ENCODE peak calls at places on chromosomes 2 and 18, in seven cellular contexts. One of them, this sample, is unnamed.

GRCh38 chr18:76859474-76860339 is 37.4 kb downstream of the ZNF236 start:
- DNase-seq in SK-N-SH: no peak
- DNase-seq in HepG2: no peak
- DNase-seq in GM12878: peak; percentile 30
- DNase-seq in HCT116: no peak
- DNase-seq in H1: no peak
- DNase-seq in K562: no peak
- DNase-seq in this sample: no peak

GRCh38 chr2:73999881-74000597 is 15.3 kb downstream of the TET3 start:
- DNase-seq in HepG2: no peak
- DNase-seq in HCT116: no peak
- DNase-seq in SK-N-SH: no peak
- DNase-seq in GM12878: no peak
- DNase-seq in K562: no peak
- DNase-seq in H1: no peak
- DNase-seq in this sample: no peak

GRCh38 chr2:237575869-237576862 is 9.8 kb downstream of the PRLH start:
- DNase-seq in HepG2: no peak
- DNase-seq in K562: no peak
- DNase-seq in HCT116: no peak
- DNase-seq in SK-N-SH: no peak
- DNase-seq in GM12878: no peak
- DNase-seq in H1: no peak
- DNase-seq in this sample: no peak

GRCh38 chr18:62531078-62531477 is 8.3 kb downstream of the ZCCHC2 start:
- DNase-seq in SK-N-SH: no peak
- DNase-seq in K562: no peak
- DNase-seq in GM12878: no peak
- DNase-seq in HCT116: no peak
- DNase-seq in HepG2: no peak
- DNase-seq in H1: no peak
- DNase-seq in this sample: no peak

GRCh38 chr2:9335322-9335754 is 88.0 kb downstream of the ITGB1BP1 start:
- DNase-seq in GM12878: no peak
- DNase-seq in H1: no peak
- DNase-seq in HepG2: peak; percentile 85
- DNase-seq in HCT116: no peak
- DNase-seq in K562: peak; percentile 41
- DNase-seq in SK-N-SH: no peak
- DNase-seq in this sample: no peak

GRCh38 chr2:174836345-174836999 is 72.2 kb upstream of the CHRNA1 start:
- DNase-seq in HCT116: no peak
- DNase-seq in K562: no peak
- DNase-seq in SK-N-SH: no peak
- DNase-seq in HepG2: no peak
- DNase-seq in GM12878: no peak
- DNase-seq in H1: no peak
- DNase-seq in this sample: peak; percentile 26

GRCh38 chr2:237863659-237864029 is 4.2 kb downstream of the RAMP1 start:
- DNase-seq in K562: no peak
- DNase-seq in GM12878: no peak
- DNase-seq in HepG2: no peak
- DNase-seq in H1: no peak
- DNase-seq in HCT116: no peak
- DNase-seq in SK-N-SH: no peak
- DNase-seq in this sample: no peak

GRCh38 chr2:47269316-47270232 is 114.5 kb upstream of the STPG4 start:
- DNase-seq in HCT116: peak; percentile 64
- DNase-seq in SK-N-SH: no peak
- DNase-seq in GM12878: no peak
- DNase-seq in K562: no peak
- DNase-seq in HepG2: peak; percentile 66
- DNase-seq in H1: no peak
- DNase-seq in this sample: no peak

GRCh38 chr2:4668381-4668780 is 965.0 kb downstream of the DCDC2C start:
- DNase-seq in HCT116: no peak
- DNase-seq in SK-N-SH: no peak
- DNase-seq in H1: no peak
- DNase-seq in HepG2: no peak
- DNase-seq in GM12878: no peak
- DNase-seq in K562: no peak
- DNase-seq in this sample: no peak
- TF ChIP-seq JUND in HCT116: no peak
- TF ChIP-seq JUND in SK-N-SH: no peak
- TF ChIP-seq JUND in H1: no peak
- TF ChIP-seq JUND in HepG2: no peak
- TF ChIP-seq JUND in GM12878: no peak
- TF ChIP-seq JUND in K562: no peak
- TF ChIP-seq JUND in this sample: no peak

GRCh38 chr2:56333812-56334485 is 150.2 kb downstream of the CCDC85A start:
- DNase-seq in H1: no peak
- DNase-seq in GM12878: no peak
- DNase-seq in HCT116: no peak
- DNase-seq in HepG2: no peak
- DNase-seq in SK-N-SH: no peak
- DNase-seq in K562: no peak
- DNase-seq in this sample: no peak
- TF ChIP-seq JUND in H1: no peak
- TF ChIP-seq JUND in GM12878: no peak
- TF ChIP-seq JUND in HCT116: no peak
- TF ChIP-seq JUND in HepG2: no peak
- TF ChIP-seq JUND in SK-N-SH: no peak
- TF ChIP-seq JUND in K562: no peak
- TF ChIP-seq JUND in this sample: no peak

GRCh38 chr18:79598046-79598884 is 81.3 kb upstream of the CTDP1 start:
- DNase-seq in K562: no peak
- DNase-seq in H1: no peak
- DNase-seq in HepG2: no peak
- DNase-seq in SK-N-SH: no peak
- DNase-seq in HCT116: no peak
- DNase-seq in GM12878: no peak
- DNase-seq in this sample: no peak
- TF ChIP-seq JUND in K562: no peak
- TF ChIP-seq JUND in H1: no peak
- TF ChIP-seq JUND in HepG2: no peak
- TF ChIP-seq JUND in SK-N-SH: no peak
- TF ChIP-seq JUND in HCT116: no peak
- TF ChIP-seq JUND in GM12878: no peak
- TF ChIP-seq JUND in this sample: no peak

DNA sequence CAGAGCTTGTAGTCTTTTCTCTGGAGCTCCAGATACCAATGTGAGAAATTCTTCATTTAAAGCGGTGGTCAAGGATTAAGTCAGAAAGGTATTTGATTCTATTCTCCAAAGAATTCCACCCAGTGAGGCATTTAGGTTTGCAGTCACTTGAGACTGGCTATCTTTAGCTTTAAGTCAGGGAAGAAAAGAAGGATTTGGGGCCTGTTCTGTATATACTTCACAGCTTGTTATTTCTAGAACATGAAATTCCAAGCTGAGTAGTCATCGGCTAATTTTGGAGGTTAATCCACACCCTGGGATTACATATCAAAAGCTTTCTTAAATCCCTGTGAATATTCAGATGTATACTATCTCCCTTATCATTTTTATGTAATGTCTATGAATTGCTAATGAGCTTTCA is 39.4 kb downstream of the MYOM1 start:
- DNase-seq in HCT116: no peak
- DNase-seq in HepG2: no peak
- DNase-seq in SK-N-SH: no peak
- DNase-seq in GM12878: no peak
- DNase-seq in H1: no peak
- DNase-seq in K562: no peak
- DNase-seq in this sample: no peak
- TF ChIP-seq JUND in HCT116: no peak
- TF ChIP-seq JUND in HepG2: no peak
- TF ChIP-seq JUND in SK-N-SH: no peak
- TF ChIP-seq JUND in GM12878: no peak
- TF ChIP-seq JUND in H1: peak; percentile 49
- TF ChIP-seq JUND in K562: no peak
- TF ChIP-seq JUND in this sample: no peak

DNA sequence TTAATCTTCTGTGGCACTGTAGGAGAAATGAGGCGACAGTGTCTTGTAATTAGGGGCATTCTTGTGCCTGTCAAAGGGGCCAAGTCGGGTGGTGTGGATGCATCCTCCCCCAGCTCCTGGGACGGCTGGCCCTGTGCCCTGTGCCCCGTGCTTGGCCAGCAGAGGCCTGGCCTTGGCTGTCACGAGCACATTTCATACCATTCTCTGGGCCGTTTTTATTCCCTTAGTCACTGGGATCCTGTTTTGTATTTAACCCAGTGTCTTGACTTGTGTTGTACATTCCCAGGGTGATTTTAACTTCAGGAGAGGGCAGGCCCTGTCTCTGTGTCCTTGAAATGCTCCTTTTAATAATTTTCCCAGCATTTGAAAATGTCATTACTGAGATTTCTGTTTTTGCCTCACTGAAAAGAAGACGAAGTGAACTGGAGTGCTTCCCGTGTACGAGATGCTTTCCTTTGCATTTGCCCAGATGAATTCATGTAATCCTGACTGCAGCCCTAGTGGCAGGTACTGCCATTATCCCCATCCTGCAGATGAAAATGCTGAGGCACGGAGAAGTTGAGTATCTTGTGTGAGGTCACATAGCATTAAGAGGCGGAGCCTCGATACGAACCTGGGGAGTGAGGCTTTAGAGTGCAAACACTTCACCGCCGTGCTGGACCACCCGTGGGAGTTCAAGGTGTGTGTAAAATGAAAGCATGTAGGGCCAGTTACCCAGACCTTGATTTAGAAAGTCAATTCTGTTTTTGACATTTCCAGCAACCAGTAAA is 57.0 kb downstream of the SH3RF3 start:
- DNase-seq in K562: no peak
- DNase-seq in SK-N-SH: no peak
- DNase-seq in GM12878: no peak
- DNase-seq in HCT116: no peak
- DNase-seq in H1: no peak
- DNase-seq in HepG2: no peak
- DNase-seq in this sample: no peak
- TF ChIP-seq JUND in K562: no peak
- TF ChIP-seq JUND in SK-N-SH: peak; percentile 58
- TF ChIP-seq JUND in GM12878: no peak
- TF ChIP-seq JUND in HCT116: no peak
- TF ChIP-seq JUND in H1: no peak
- TF ChIP-seq JUND in HepG2: no peak
- TF ChIP-seq JUND in this sample: no peak

GRCh38 chr2:65438137-65438899 is 5.9 kb upstream of the SPRED2 start:
- DNase-seq in K562: no peak
- DNase-seq in GM12878: no peak
- DNase-seq in SK-N-SH: no peak
- DNase-seq in HCT116: no peak
- DNase-seq in H1: no peak
- DNase-seq in HepG2: peak; percentile 74
- DNase-seq in this sample: no peak

GRCh38 chr2:65435625-65436168 is 3.3 kb upstream of the SPRED2 start:
- DNase-seq in HepG2: peak; percentile 76
- DNase-seq in HCT116: peak; percentile 66
- DNase-seq in GM12878: no peak
- DNase-seq in SK-N-SH: peak; percentile 97
- DNase-seq in H1: no peak
- DNase-seq in K562: peak; percentile 94
- DNase-seq in this sample: peak; percentile 88

GRCh38 chr2:65436825-65437221 is 4.4 kb upstream of the SPRED2 start:
- DNase-seq in H1: no peak
- DNase-seq in SK-N-SH: peak; percentile 42
- DNase-seq in HepG2: no peak
- DNase-seq in GM12878: peak; percentile 73
- DNase-seq in HCT116: no peak
- DNase-seq in K562: peak; percentile 65
- DNase-seq in this sample: no peak

GRCh38 chr2:65436169-65436824 is 3.9 kb upstream of the SPRED2 start:
- DNase-seq in HCT116: peak; percentile 63
- DNase-seq in GM12878: no peak
- DNase-seq in H1: no peak
- DNase-seq in HepG2: peak; percentile 89
- DNase-seq in SK-N-SH: peak; percentile 87
- DNase-seq in K562: peak; percentile 90
- DNase-seq in this sample: peak; percentile 67

GRCh38 chr2:65437392-65438135 is 5.2 kb upstream of the SPRED2 start:
- DNase-seq in HepG2: no peak
- DNase-seq in SK-N-SH: no peak
- DNase-seq in GM12878: no peak
- DNase-seq in K562: no peak
- DNase-seq in H1: peak; percentile 69
- DNase-seq in HCT116: no peak
- DNase-seq in this sample: no peak
- TF ChIP-seq JUND in HepG2: no peak
- TF ChIP-seq JUND in SK-N-SH: no peak
- TF ChIP-seq JUND in GM12878: no peak
- TF ChIP-seq JUND in K562: no peak
- TF ChIP-seq JUND in H1: no peak
- TF ChIP-seq JUND in HCT116: no peak
- TF ChIP-seq JUND in this sample: no peak

GRCh38 chr18:3649559-3650426 is 199.8 kb downstream of the TGIF1 start:
- DNase-seq in H1: no peak
- DNase-seq in SK-N-SH: no peak
- DNase-seq in HepG2: peak; percentile 73
- DNase-seq in K562: peak; percentile 43
- DNase-seq in GM12878: no peak
- DNase-seq in HCT116: no peak
- DNase-seq in this sample: no peak
- TF ChIP-seq JUND in H1: no peak
- TF ChIP-seq JUND in SK-N-SH: no peak
- TF ChIP-seq JUND in HepG2: no peak
- TF ChIP-seq JUND in K562: peak; percentile 76
- TF ChIP-seq JUND in GM12878: no peak
- TF ChIP-seq JUND in HCT116: no peak
- TF ChIP-seq JUND in this sample: no peak

GRCh38 chr2:1373794-1374193 is 39.5 kb upstream of the TPO start:
- DNase-seq in GM12878: no peak
- DNase-seq in K562: no peak
- DNase-seq in H1: no peak
- DNase-seq in HepG2: no peak
- DNase-seq in HCT116: no peak
- DNase-seq in SK-N-SH: no peak
- DNase-seq in this sample: no peak
- TF ChIP-seq JUND in GM12878: no peak
- TF ChIP-seq JUND in K562: no peak
- TF ChIP-seq JUND in H1: no peak
- TF ChIP-seq JUND in HepG2: no peak
- TF ChIP-seq JUND in HCT116: no peak
- TF ChIP-seq JUND in SK-N-SH: no peak
- TF ChIP-seq JUND in this sample: no peak

This sample was measured in T47D.